ENCODE peak calls at places on chromosomes 11 and 22, in ten cellular contexts. H, I, K, N, S, X, M, Z, P and D are unnamed samples.

GRCh38 chr11:2102132-2102882 is 36.9 kb downstream of the IGF2 start:
- DNase-seq in I (no peak), Z (no peak), H (no peak), K (peak), N (no peak), P (no peak), X (no peak), M (no peak), S (no peak), D (no peak)

GRCh38 chr11:115391598-115391997 is 112.6 kb downstream of the CADM1 start:
- DNase-seq in I (no peak), P (no peak), S (no peak), X (no peak), K (no peak), H (no peak), Z (no peak), N (no peak), M (no peak), D (no peak)

GRCh38 chr11:11022126-11022730 is 164.4 kb upstream of the ZBED5 start:
- DNase-seq in X (no peak), H (no peak), N (no peak), I (no peak), S (no peak), P (no peak), M (no peak), K (no peak), Z (no peak), D (no peak)

GRCh38 chr11:38282718-38283117 is 1684.7 kb upstream of the RAG2 start:
- DNase-seq in H (no peak), I (no peak), P (no peak), X (no peak), K (no peak), S (no peak), Z (no peak), N (no peak), M (no peak), D (no peak)

GRCh38 chr22:19358195-19358594 is 66.7 kb upstream of the CLTCL1 start:
- DNase-seq in M (no peak), I (no peak), P (no peak), N (peak), S (no peak), K (no peak), H (no peak), X (no peak), Z (no peak), D (no peak)

GRCh38 chr11:65412271-65413076 is 10.1 kb upstream of the NEAT1 start:
- DNase-seq in S (no peak), H (no peak), I (no peak), M (no peak), P (no peak), Z (no peak), X (peak), N (no peak), K (peak), D (peak)

GRCh38 chr11:8342821-8343681 is 79.4 kb upstream of the LMO1 start:
- DNase-seq in M (no peak), H (no peak), I (no peak), X (no peak), K (no peak), P (no peak), S (no peak), Z (no peak), N (no peak), D (no peak)

GRCh38 chr11:69801513-69802335 is 17.5 kb downstream of the FGF3 start:
- DNase-seq in H (no peak), X (peak), K (no peak), Z (no peak), I (no peak), N (no peak), S (no peak), P (no peak), M (peak), D (no peak)

GRCh38 chr11:45176996-45177395 is 30.6 kb downstream of the PRDM11 start:
- DNase-seq in Z (no peak), S (no peak), N (no peak), M (no peak), X (no peak), K (no peak), H (no peak), I (peak), P (no peak), D (no peak)

GRCh38 chr11:66050581-66051231 is 1.5 kb upstream of the SF3B2 start:
- DNase-seq in K (no peak), P (no peak), M (no peak), S (no peak), X (no peak), I (no peak), H (no peak), N (no peak), Z (no peak), D (no peak)

GRCh38 chr22:32480238-32480637 is 5.6 kb downstream of the FBXO7 start:
- DNase-seq in X (no peak), M (no peak), H (no peak), I (no peak), K (no peak), Z (no peak), S (no peak), N (no peak), P (no peak), D (no peak)

GRCh38 chr11:65434667-65435179 is 12.1 kb downstream of the NEAT1 start:
- DNase-seq in Z (no peak), M (no peak), P (no peak), K (no peak), H (no peak), S (no peak), N (peak), X (no peak), I (no peak), D (no peak)

GRCh38 chr11:71404209-71404608 is 44.0 kb downstream of the DHCR7 start:
- DNase-seq in H (no peak), K (no peak), N (no peak), I (no peak), M (no peak), S (no peak), P (no peak), X (no peak), Z (no peak), D (no peak)

GRCh38 chr22:37623075-37624016 is 14.7 kb downstream of the GGA1 start:
- DNase-seq in Z (peak), M (peak), X (peak), K (no peak), I (no peak), P (no peak), S (no peak), N (no peak), H (no peak), D (peak)

GRCh38 chr11:64207247-64208085 is 945 bp downstream of the FERMT3 start:
- DNase-seq in K (peak), H (no peak), S (no peak), N (peak), X (peak), P (no peak), M (no peak), I (no peak), Z (no peak), D (peak)

GRCh38 chr11:62708423-62709261 is 1.2 kb downstream of the GNG3 start:
- DNase-seq in P (no peak), S (no peak), H (no peak), I (no peak), N (peak), Z (no peak), M (no peak), K (peak), X (no peak), D (no peak)

GRCh38 chr22:23404689-23405365 is 175.3 kb downstream of the IGLL1 start:
- DNase-seq in K (peak), X (no peak), P (peak), H (no peak), N (no peak), S (no peak), M (no peak), I (no peak), Z (no peak), D (no peak)

GRCh38 chr11:31881825-31882224 is 70.7 kb upstream of the PAX6 start:
- DNase-seq in K (no peak), N (no peak), X (no peak), S (no peak), H (no peak), M (no peak), I (no peak), Z (no peak), P (no peak), D (no peak)

GRCh38 chr11:23723861-23724260 is 773.0 kb upstream of the LUZP2 start:
- DNase-seq in S (no peak), K (no peak), I (no peak), P (no peak), M (no peak), N (no peak), H (no peak), X (no peak), Z (no peak), D (no peak)

GRCh38 chr11:104380358-104380757 is 216.4 kb upstream of the PDGFD start:
- DNase-seq in S (no peak), H (no peak), M (no peak), N (no peak), X (no peak), P (no peak), I (no peak), Z (no peak), K (no peak), D (no peak)

GRCh38 chr22:25405854-25406509 is 158.5 kb upstream of the GRK3 start:
- DNase-seq in N (no peak), I (no peak), X (no peak), P (no peak), M (no peak), Z (no peak), K (peak), H (no peak), S (no peak), D (no peak)

GRCh38 chr22:39349967-39350802 is at the start of gene SYNGR1:
- DNase-seq in S (no peak), M (peak), I (no peak), X (peak), K (no peak), Z (no peak), H (no peak), P (no peak), N (no peak), D (no peak)

GRCh38 chr11:68969386-68969785 is 11.4 kb downstream of the MRGPRD start:
- DNase-seq in M (no peak), P (no peak), N (no peak), H (no peak), X (peak), K (peak), I (no peak), S (no peak), Z (no peak), D (no peak)

GRCh38 chr11:72123117-72123653 is 10.7 kb upstream of the ANAPC15 start:
- DNase-seq in K (no peak), S (no peak), I (no peak), M (no peak), X (no peak), H (no peak), Z (no peak), N (no peak), P (no peak), D (no peak)

GRCh38 chr11:76598426-76598839 is 72.1 kb downstream of the LRRC32 start:
- DNase-seq in I (no peak), P (no peak), X (peak), M (no peak), H (no peak), K (peak), S (no peak), N (peak), Z (no peak), D (no peak)

GRCh38 chr11:103608566-103608965 is 427.9 kb upstream of the DDI1 start:
- DNase-seq in I (no peak), P (no peak), S (no peak), X (no peak), Z (no peak), M (no peak), K (no peak), N (no peak), H (no peak), D (no peak)

GRCh38 chr11:69295995-69296889 is 2.3 kb downstream of the MYEOV start:
- DNase-seq in K (peak), M (no peak), S (no peak), N (peak), H (no peak), P (peak), I (no peak), X (peak), Z (no peak), D (peak)

GRCh38 chr22:41920271-41920976 is 5.5 kb upstream of the SHISA8 start:
- DNase-seq in X (no peak), I (no peak), M (no peak), P (no peak), N (no peak), S (no peak), K (no peak), Z (no peak), H (no peak), D (no peak)

GRCh38 chr11:118883368-118884071 is at the start of gene CXCR5:
- DNase-seq in M (no peak), H (no peak), I (no peak), N (no peak), P (no peak), K (no peak), S (no peak), Z (no peak), X (no peak), D (no peak)

GRCh38 chr11:119363874-119364590 is 17.5 kb downstream of the USP2 start:
- DNase-seq in K (peak), I (no peak), X (peak), H (no peak), S (peak), M (no peak), P (no peak), Z (no peak), N (no peak), D (no peak)

GRCh38 chr11:94767292-94767690 is 865 bp upstream of the AMOTL1 start:
- DNase-seq in K (no peak), S (no peak), X (no peak), N (no peak), H (no peak), I (no peak), P (no peak), M (no peak), Z (no peak), D (no peak)

GRCh38 chr11:68342459-68343158 is 30.2 kb downstream of the LRP5 start:
- DNase-seq in K (no peak), P (no peak), Z (no peak), M (peak), H (no peak), S (no peak), N (no peak), I (no peak), X (no peak), D (no peak)

GRCh38 chr22:23053912-23054530 is 16.3 kb upstream of the GNAZ start:
- DNase-seq in X (peak), K (no peak), M (no peak), H (no peak), S (no peak), Z (no peak), I (no peak), P (no peak), N (no peak), D (no peak)

DNA sequence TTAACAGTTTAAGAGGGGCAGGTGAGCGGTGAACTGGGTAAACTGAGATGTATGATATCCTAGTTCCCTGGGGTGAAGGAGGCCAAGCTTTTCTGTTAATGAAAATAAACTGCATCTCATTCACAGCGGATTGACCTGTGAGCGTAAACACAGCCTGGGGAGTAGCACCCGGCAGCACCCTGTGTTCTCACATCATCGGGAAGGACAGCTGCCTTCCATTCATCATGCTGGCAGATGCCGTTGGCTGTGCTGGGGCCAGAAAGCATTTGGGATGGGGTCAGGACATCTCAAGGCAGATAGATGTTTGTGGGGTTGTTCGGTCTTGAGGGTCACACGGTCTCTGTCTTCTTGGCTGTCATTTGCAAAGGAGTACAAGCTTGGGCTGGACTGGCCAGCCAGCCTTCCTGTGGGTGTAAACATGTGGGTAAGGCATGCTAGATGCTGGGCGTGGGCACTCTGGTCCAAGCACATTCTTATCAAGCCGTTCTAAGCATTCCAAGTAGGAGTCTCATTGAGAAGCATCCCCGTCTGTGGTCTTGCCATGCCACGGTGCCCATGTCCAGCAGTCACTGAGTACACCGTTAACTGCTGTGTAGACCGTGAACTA is 81.3 kb downstream of the TBC1D22A start:
- DNase-seq in X (no peak), K (no peak), M (no peak), S (no peak), N (no peak), H (no peak), P (no peak), Z (no peak), I (no peak), D (no peak)
- TF ChIP-seq CTCF in X (no peak), K (no peak), M (no peak), S (no peak), N (no peak), H (no peak), P (no peak), Z (no peak), I (no peak), D (no peak)

GRCh38 chr11:124970925-124971324 is 16.9 kb downstream of the CCDC15 start:
- DNase-seq in N (no peak), M (no peak), H (no peak), I (no peak), Z (no peak), P (no peak), K (no peak), X (no peak), S (no peak), D (no peak)
- TF ChIP-seq CTCF in N (no peak), M (no peak), H (no peak), I (peak), Z (no peak), P (no peak), K (no peak), X (no peak), S (no peak), D (no peak)

GRCh38 chr11:36619502-36619901 is 21.5 kb upstream of the RAG2 start:
- DNase-seq in H (no peak), Z (no peak), M (no peak), K (no peak), P (no peak), S (no peak), I (peak), N (no peak), X (no peak), D (no peak)

GRCh38 chr11:36618025-36618700 is 20.1 kb upstream of the RAG2 start:
- DNase-seq in K (no peak), S (no peak), P (no peak), Z (no peak), M (no peak), X (no peak), N (no peak), H (no peak), I (no peak), D (no peak)

GRCh38 chr11:36627006-36627405 is 29.0 kb upstream of the RAG2 start:
- DNase-seq in S (no peak), M (no peak), K (no peak), I (no peak), X (no peak), P (no peak), Z (no peak), H (no peak), N (no peak), D (no peak)

GRCh38 chr11:36627471-36627870 is 29.4 kb upstream of the RAG2 start:
- DNase-seq in H (no peak), X (no peak), P (no peak), M (no peak), K (no peak), I (no peak), Z (no peak), S (no peak), N (no peak), D (no peak)

GRCh38 chr11:36622431-36623136 is 24.5 kb upstream of the RAG2 start:
- DNase-seq in Z (no peak), K (no peak), H (no peak), I (no peak), P (peak), N (no peak), M (no peak), S (no peak), X (no peak), D (no peak)
- TF ChIP-seq CTCF in Z (no peak), K (no peak), H (peak), I (peak), P (peak), N (no peak), M (peak), S (no peak), X (no peak), D (peak)

GRCh38 chr11:612201-612960 is 3.4 kb downstream of the IRF7 start:
- DNase-seq in M (no peak), K (peak), H (no peak), X (peak), S (no peak), P (no peak), N (no peak), I (no peak), Z (no peak), D (peak)
- TF ChIP-seq CTCF in M (peak), K (no peak), H (no peak), X (no peak), S (peak), P (peak), N (no peak), I (peak), Z (no peak), D (peak)

DNA sequence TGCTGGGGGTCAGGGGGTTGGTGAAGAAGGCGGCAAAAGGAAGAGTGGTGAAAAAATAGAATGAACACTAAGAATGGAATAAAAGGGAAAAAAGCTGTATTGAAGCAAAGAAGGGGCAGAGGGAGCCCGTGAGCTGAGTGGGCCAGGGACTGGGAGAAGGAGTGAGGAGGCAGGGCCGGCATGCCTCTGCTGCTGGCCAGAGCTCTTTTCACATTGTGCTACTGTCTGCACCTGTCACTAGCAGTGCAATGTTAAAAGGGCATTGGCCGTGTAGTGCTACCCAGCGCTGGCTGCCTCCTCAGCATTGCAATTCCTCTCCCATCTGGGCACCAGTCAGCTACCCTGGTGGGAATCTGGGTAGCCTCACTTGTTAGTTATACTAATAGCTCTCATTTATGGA is 8.7 kb downstream of the YPEL4 start:
- DNase-seq in N (no peak), Z (no peak), P (no peak), K (no peak), S (no peak), I (no peak), H (no peak), X (no peak), M (no peak), D (no peak)
- TF ChIP-seq CTCF in N (no peak), Z (no peak), P (peak), K (no peak), S (no peak), I (peak), H (no peak), X (no peak), M (peak), D (no peak)

DNA sequence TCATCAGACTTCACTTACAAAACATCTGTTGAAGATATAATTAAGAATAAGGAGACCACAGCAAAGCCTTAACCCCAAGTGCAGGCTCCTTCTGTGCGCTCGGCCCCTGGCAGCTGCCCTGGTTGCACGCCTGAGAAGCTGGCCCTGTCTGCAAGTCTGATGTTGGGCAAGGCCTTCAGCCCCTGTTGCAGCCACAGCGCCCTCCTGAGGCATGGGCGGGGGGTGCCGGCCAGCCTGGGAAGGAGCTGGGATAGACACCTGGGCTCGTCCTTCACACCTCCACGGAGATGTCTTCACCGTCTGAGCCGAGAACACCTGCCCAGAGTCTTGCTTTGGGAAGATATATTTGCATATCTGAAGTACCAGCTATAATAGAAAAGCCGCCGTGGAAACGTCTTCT is 104.1 kb downstream of the MPPED1 start:
- DNase-seq in Z (no peak), H (no peak), M (no peak), P (no peak), I (no peak), N (no peak), X (no peak), K (no peak), S (no peak), D (no peak)
- TF ChIP-seq CTCF in Z (no peak), H (no peak), M (no peak), P (no peak), I (no peak), N (no peak), X (no peak), K (no peak), S (no peak), D (no peak)